ENCODE peak calls at places on chromosome 14, in four cellular contexts. W, X, E and U are unnamed samples.

GRCh38 chr14:105168979-105169507 is 467 bp upstream of the JAG2 start:
- DNase-seq in W (peak), X (no peak), E (peak), U (peak)

GRCh38 chr14:84894254-84894653 is 635.7 kb upstream of the FLRT2 start:
- DNase-seq in W (no peak), X (no peak), E (no peak), U (no peak)

GRCh38 chr14:78933948-78934524 is 763.9 kb downstream of the NRXN3 start:
- DNase-seq in W (peak), X (no peak), E (no peak), U (peak)

GRCh38 chr14:104294983-104295680 is 156.7 kb downstream of the KIF26A start:
- DNase-seq in W (no peak), X (no peak), E (peak), U (no peak)

GRCh38 chr14:57501039-57501557 is 7.4 kb upstream of the CCDC198 start:
- DNase-seq in W (no peak), X (no peak), E (no peak), U (no peak)

GRCh38 chr14:101169267-101169666 is 265.7 kb upstream of the RTL1 start:
- DNase-seq in W (no peak), X (no peak), E (no peak), U (no peak)

GRCh38 chr14:60656755-60657608 is 7.7 kb upstream of the SIX1 start:
- DNase-seq in W (peak), X (no peak), E (no peak), U (peak)

GRCh38 chr14:33846100-33846824 is 104.6 kb downstream of the EGLN3 start:
- DNase-seq in W (no peak), X (no peak), E (no peak), U (no peak)